ENCODE peak calls at places on chromosomes 6 and 20, in seven cellular contexts. I is lower leg skin, R is choroid plexus epithelial cell, T is gastrocnemius medialis, O is psoas muscle, G is cardiac muscle cell, S is mesothelial cell of epicardium. P is an unnamed sample.

GRCh38 chr6:2558861-2559811 is 191.6 kb downstream of the MYLK4 start:
- DNase-seq in I (no peak), R (peak; percentile 61), T (no peak), O (no peak), G (no peak), S (no peak), P (no peak)

GRCh38 chr6:45420083-45420908 is 42.6 kb upstream of the SUPT3H start:
- DNase-seq in I (peak; percentile 84), R (peak; percentile 77), T (no peak), O (no peak), G (no peak), S (peak; percentile 40), P (peak; percentile 13)

GRCh38 chr6:11618533-11618932 is 81.0 kb downstream of the TMEM170B start:
- DNase-seq in I (peak; percentile 32), R (peak; percentile 62), T (no peak), O (no peak), G (no peak), S (no peak), P (no peak)

GRCh38 chr6:132730560-132730959 is 16.7 kb upstream of the VNN1 start:
- DNase-seq in I (no peak), R (peak; percentile 57), T (no peak), O (no peak), G (no peak), S (no peak), P (no peak)

GRCh38 chr6:155890409-155890808 is 434.8 kb upstream of the NOX3 start:
- DNase-seq in I (no peak), R (no peak), T (no peak), O (no peak), G (no peak), S (no peak), P (no peak)

GRCh38 chr20:32343438-32343837 is 14.7 kb upstream of the ASXL1 start:
- DNase-seq in I (no peak), R (peak; percentile 67), T (no peak), O (no peak), G (no peak), S (no peak), P (no peak)

GRCh38 chr6:163828038-163828790 is 413.7 kb downstream of the QKI start:
- DNase-seq in I (peak; percentile 85), R (no peak), T (peak; percentile 53), O (peak; percentile 61), G (no peak), S (no peak), P (peak; percentile 31)

GRCh38 chr20:35146299-35146921 is 726 bp downstream of the EDEM2 start:
- DNase-seq in I (peak; percentile 85), R (no peak), T (peak; percentile 17), O (no peak), G (peak; percentile 51), S (no peak), P (no peak)

GRCh38 chr6:107113460-107114212 is 1.7 kb downstream of the BEND3 start:
- DNase-seq in I (peak; percentile 83), R (no peak), T (no peak), O (no peak), G (no peak), S (no peak), P (no peak)

GRCh38 chr6:132887204-132887603 is 72.8 kb downstream of the RPS12 start:
- DNase-seq in I (no peak), R (peak; percentile 52), T (no peak), O (no peak), G (no peak), S (no peak), P (no peak)

GRCh38 chr6:97462031-97462430 is 179.0 kb upstream of the MMS22L start:
- DNase-seq in I (no peak), R (peak; percentile 2), T (no peak), O (no peak), G (no peak), S (no peak), P (no peak)

GRCh38 chr6:143973097-143973979 is 34.7 kb downstream of the PLAGL1 start:
- DNase-seq in I (no peak), R (no peak), T (no peak), O (no peak), G (peak; percentile 22), S (no peak), P (no peak)

GRCh38 chr20:44646641-44647274 is 4.7 kb downstream of the ADA start:
- DNase-seq in I (no peak), R (peak; percentile 62), T (no peak), O (no peak), G (no peak), S (no peak), P (no peak)

GRCh38 chr6:111717621-111718020 is 111.9 kb upstream of the TRAF3IP2 start:
- DNase-seq in I (no peak), R (no peak), T (no peak), O (no peak), G (no peak), S (no peak), P (no peak)

GRCh38 chr6:33419580-33420492 is at the start of gene SYNGAP1:
- DNase-seq in I (peak; percentile 92), R (peak; percentile 66), T (no peak), O (peak; percentile 60), G (peak; percentile 57), S (no peak), P (peak; percentile 74)

GRCh38 chr20:43658068-43658722 is 8.7 kb upstream of the MYBL2 start:
- DNase-seq in I (no peak), R (no peak), T (no peak), O (no peak), G (no peak), S (no peak), P (no peak)

GRCh38 chr6:53294095-53294494 is 54.7 kb downstream of the ELOVL5 start:
- DNase-seq in I (no peak), R (peak; percentile 57), T (no peak), O (no peak), G (peak; percentile 35), S (peak; percentile 51), P (no peak)

GRCh38 chr20:61726979-61727378 is 338.7 kb downstream of the TAF4 start:
- DNase-seq in I (no peak), R (no peak), T (no peak), O (no peak), G (no peak), S (no peak), P (no peak)

GRCh38 chr6:27478141-27478705 is 5.3 kb upstream of the ZNF184 start:
- DNase-seq in I (no peak), R (peak; percentile 47), T (no peak), O (no peak), G (no peak), S (no peak), P (no peak)

GRCh38 chr20:50333856-50334255 is 143.2 kb downstream of the CEBPB start:
- DNase-seq in I (peak; percentile 88), R (peak; percentile 86), T (no peak), O (no peak), G (no peak), S (no peak), P (no peak)
- TF ChIP-seq CTCF in I (no peak), R (no peak), T (no peak), O (no peak), G (no peak), S (no peak), P (no peak)

DNA sequence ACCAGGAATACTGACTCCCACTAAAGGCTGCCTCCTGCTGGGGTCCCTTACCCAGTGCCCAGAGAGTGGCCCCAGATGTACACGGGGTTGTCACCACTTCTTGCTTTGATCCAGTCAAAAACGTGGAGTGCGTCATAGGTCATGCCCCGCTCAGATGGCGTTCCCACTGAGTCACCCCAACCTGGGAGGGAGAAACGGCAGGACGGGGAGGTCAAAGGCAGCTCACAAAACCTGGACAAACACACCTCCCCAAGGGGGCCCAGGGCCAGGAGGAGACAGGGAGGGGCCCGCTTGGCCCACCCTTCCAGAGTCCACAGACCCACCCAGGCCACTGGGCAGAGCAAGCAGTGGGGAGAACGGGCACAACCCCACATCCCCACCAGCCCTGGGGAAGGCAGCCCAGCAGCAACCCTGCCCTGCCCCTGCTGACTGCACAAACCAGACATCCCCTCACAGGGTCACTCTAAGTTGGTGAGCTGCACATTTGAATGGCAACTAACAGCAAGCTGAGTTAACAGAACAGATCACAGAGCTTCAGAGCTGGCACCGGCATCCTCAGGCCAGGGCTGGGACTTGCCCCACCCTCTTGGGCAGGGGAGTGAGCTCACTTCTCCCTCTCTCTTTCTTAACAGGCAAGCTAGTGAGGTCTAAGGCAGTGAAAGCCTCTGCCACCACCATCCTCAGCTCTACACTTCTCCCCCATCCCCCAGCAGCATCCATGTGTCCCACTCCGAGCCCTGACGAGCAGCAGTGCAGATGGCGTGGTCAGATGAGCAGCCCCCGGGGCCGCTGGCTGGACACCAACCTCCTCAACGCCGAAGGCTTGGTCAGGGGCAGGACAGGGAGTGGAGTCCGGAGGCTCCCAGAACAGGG is 61.7 kb downstream of the PYGB start:
- DNase-seq in I (no peak), R (peak; percentile 91), T (peak; percentile 59), O (peak; percentile 72), G (no peak), S (no peak), P (no peak)
- TF ChIP-seq CTCF in I (no peak), R (no peak), T (no peak), O (no peak), G (no peak), S (no peak), P (no peak)

DNA sequence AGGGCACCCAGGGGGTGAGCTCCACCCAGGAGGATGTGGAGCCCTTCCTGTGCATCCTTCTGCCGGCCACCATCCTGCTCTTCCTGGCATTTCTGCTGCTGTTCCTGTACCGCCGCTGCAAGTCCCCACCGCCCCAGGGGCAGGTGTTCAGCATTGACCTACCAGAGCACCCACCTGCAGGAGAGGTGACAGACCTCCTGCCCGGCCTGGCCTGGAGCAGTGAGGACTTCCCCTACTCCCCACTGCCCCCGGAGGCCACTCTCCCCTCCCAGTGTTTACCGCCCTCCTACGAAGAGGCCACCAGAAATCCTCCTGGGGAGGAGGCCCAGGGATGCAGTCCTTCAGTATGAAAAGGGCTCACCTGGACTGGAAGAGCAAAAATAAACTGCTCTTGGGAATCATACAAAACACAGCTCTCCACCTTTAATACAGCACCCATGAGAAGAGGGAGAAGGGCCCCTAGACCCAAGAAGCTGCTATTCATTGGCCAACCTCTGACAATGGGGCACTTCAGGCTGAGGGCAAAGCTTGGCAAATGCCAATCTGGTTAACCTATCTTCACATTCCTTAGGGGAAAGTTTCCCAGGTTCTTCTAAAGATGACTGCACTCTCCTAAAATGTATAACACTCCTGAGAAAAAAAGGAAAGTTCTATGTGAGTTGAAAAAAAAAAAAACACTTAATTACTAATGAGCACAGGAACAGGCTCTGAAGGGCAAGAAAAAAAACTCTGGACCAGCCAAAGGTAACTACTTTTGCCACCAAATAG is 5.0 kb downstream of the SMIM28 start:
- DNase-seq in I (no peak), R (no peak), T (no peak), O (no peak), G (no peak), S (no peak), P (no peak)
- TF ChIP-seq CTCF in I (no peak), R (no peak), T (no peak), O (no peak), G (no peak), S (no peak), P (no peak)

DNA sequence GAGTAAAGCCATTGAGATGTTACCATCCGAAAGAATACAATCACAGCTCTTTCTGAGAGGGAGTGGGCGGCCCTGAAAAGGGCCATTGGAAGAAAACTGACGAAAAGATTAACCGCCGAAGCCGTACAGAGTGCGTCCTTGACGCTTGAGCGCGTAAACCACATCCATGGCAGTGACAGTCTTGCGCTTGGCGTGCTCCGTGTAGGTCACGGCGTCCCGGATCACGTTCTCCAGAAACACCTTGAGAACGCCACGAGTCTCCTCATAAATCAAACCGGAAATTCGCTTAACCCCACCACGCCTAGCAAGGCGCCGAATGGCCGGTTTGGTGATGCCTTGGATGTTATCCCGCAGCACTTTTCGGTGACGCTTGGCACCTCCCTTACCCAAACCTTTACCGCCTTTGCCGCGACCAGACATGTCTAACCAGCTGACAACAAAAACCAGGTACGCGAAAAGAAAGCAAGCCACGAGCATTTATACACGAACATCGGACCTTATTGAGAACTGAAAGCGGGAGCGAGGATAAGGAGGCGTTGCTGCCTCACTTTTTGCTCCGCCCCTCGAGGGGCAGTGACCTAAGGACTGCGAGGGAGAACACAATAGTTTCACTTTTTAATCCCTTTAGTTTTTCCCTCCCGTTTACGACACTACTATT is 60.3 kb upstream of the HFE start:
- DNase-seq in I (peak; percentile 97), R (peak; percentile 96), T (peak; percentile 79), O (peak; percentile 86), G (peak; percentile 86), S (peak; percentile 74), P (peak; percentile 86)
- TF ChIP-seq CTCF in I (no peak), R (no peak), T (no peak), O (no peak), G (no peak), S (no peak), P (no peak)